ENCODE peak calls at places on chromosomes 7 and 10, in six cellular contexts. Y, J, Q, G, W and M are unnamed samples.

GRCh38 chr7:132738254-132738653 is 162.0 kb upstream of the PLXNA4 start:
- DNase-seq in J (peak; percentile 93), Q (no peak), G (peak; percentile 81), Y (peak; percentile 96), W (no peak), M (no peak)

GRCh38 chr10:118754132-118754555 is 626 bp downstream of the CACUL1 start:
- DNase-seq in G (peak; percentile 37), Q (peak; percentile 40), J (peak; percentile 66), Y (peak; percentile 13), W (peak; percentile 71), M (peak; percentile 76)

GRCh38 chr10:100518761-100519241 is 860 bp downstream of the SEC31B start:
- DNase-seq in W (peak; percentile 83), Y (peak; percentile 42), G (peak; percentile 72), Q (peak; percentile 48), J (peak; percentile 58), M (no peak)

GRCh38 chr10:21135396-21135973 is 238.4 kb upstream of the NEBL start:
- DNase-seq in Y (no peak), Q (no peak), J (peak; percentile 2), G (peak; percentile 52), W (no peak), M (no peak)

GRCh38 chr10:95742962-95743535 is 12.9 kb upstream of the ENTPD1 start:
- DNase-seq in W (no peak), J (no peak), Q (no peak), G (no peak), Y (peak; percentile 41), M (no peak)

GRCh38 chr7:158101821-158102450 is 485.7 kb downstream of the PTPRN2 start:
- DNase-seq in Y (no peak), G (no peak), Q (no peak), J (no peak), W (no peak), M (no peak)

GRCh38 chr7:21960922-21961321 is 15.2 kb upstream of the CDCA7L start:
- DNase-seq in W (no peak), G (peak; percentile 79), J (peak; percentile 76), Q (no peak), Y (peak; percentile 84), M (no peak)

GRCh38 chr7:28836661-28837060 is 121.5 kb downstream of the TRIL start:
- DNase-seq in G (no peak), J (no peak), W (no peak), Q (no peak), Y (no peak), M (no peak)

GRCh38 chr10:123847686-123848432 is 43.7 kb downstream of the CPXM2 start:
- DNase-seq in Q (no peak), G (peak; percentile 26), Y (no peak), J (peak; percentile 84), W (no peak), M (no peak)

GRCh38 chr10:1634239-1634638 is 103.1 kb downstream of the ADARB2 start:
- DNase-seq in J (no peak), Q (no peak), W (no peak), G (no peak), Y (no peak), M (no peak)

GRCh38 chr7:66575398-66575797 is 53.3 kb upstream of the KCTD7 start:
- DNase-seq in J (no peak), G (no peak), Q (no peak), W (no peak), Y (no peak), M (no peak)
- H3K27ac ChIP-seq in J (no peak overlapping the region), G (no peak overlapping the region), Q (no peak overlapping the region), W (no peak overlapping the region), Y (no peak overlapping the region), M (no peak overlapping the region)

DNA sequence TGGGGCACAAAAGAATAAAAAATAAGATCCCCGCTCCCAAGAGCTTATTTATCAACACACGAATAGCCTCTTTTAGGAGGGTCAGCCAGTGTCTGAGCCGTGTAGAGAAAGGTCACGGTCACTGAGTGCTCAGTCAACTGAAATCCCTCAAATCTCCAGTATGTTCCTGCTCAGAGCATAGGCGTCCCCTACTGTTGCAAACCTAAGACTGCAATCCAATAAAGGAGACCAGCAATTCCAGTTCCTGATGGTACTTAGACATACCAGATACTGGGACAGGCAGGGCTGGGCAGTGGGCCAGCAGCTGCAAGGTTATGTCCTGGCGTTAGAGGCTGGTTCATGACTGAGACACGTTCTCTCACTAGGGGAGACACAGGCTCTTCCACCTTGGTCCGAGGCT is 93.6 kb downstream of the CACNB2 start:
- DNase-seq in J (no peak), Q (peak; percentile 87), W (peak; percentile 12), G (no peak), Y (no peak), M (no peak)
- TF ChIP-seq CTCF in J (no peak), Q (peak; percentile 32), W (peak; percentile 30), G (peak; percentile 15), Y (no peak), M (no peak)

GRCh38 chr7:44050915-44051560 is 6.5 kb downstream of the DBNL start:
- DNase-seq in J (no peak), G (no peak), Y (no peak), W (no peak), Q (no peak), M (peak; percentile 54)

GRCh38 chr7:44045226-44046014 is 918 bp downstream of the DBNL start:
- DNase-seq in J (peak; percentile 36), Q (no peak), G (no peak), W (no peak), Y (no peak), M (no peak)

GRCh38 chr7:44050121-44050914 is 5.8 kb downstream of the DBNL start:
- DNase-seq in G (no peak), Y (no peak), J (no peak), W (no peak), Q (no peak), M (peak; percentile 57)

GRCh38 chr7:44046321-44047061 is 2.0 kb downstream of the DBNL start:
- DNase-seq in J (no peak), Y (no peak), G (no peak), Q (no peak), W (peak; percentile 40), M (peak; percentile 69)

GRCh38 chr7:44048031-44048795 is 3.7 kb downstream of the DBNL start:
- DNase-seq in W (no peak), Q (no peak), J (no peak), Y (no peak), G (no peak), M (peak; percentile 63)
- H3K27ac ChIP-seq in W (no peak overlapping the region), Q (no peak overlapping the region), J (peak overlapping the region; percentile 37), Y (no peak overlapping the region), G (no peak overlapping the region), M (no peak overlapping the region)

GRCh38 chr7:26179826-26180497 is 20.6 kb downstream of the HNRNPA2B1 start:
- DNase-seq in Y (no peak), Q (no peak), J (no peak), W (no peak), G (no peak), M (no peak)
- TF ChIP-seq CTCF in Y (no peak), Q (no peak), J (no peak), W (no peak), G (no peak), M (no peak)

DNA sequence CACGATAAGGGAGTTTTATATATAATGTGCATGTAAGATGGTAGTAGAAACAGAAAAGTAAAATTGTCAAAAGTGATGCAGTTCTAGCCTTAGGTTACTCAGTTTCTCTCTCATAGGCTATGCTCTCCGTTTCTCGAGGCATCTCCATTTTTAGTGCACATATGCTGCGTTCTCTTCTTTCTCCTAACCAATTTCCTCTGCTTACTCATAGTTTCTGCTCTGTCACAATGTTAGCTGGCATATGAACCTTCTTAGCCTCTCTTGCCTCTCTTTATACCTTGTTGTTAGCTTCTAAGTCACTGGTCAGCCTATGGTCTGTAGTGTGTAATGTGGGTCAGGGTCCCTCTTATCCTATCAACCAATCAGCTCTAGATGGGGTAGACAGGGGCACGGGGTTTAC is 280.6 kb upstream of the ETV1 start:
- DNase-seq in G (no peak), Q (no peak), Y (no peak), J (no peak), W (no peak), M (no peak)
- H3K27ac ChIP-seq in G (no peak overlapping the region), Q (no peak overlapping the region), Y (no peak overlapping the region), J (no peak overlapping the region), W (no peak overlapping the region), M (no peak overlapping the region)